ENCODE peak calls at places on chromosomes 13 and 19, in seven cellular contexts. One of them, this sample, is unnamed.

GRCh38 chr13:74026753-74027152 is 107.5 kb downstream of the KLF12 start:
- DNase-seq in HS-27A: no peak
- DNase-seq in T1000: no peak
- DNase-seq in A549: no peak
- DNase-seq in heart left ventricle: no peak
- DNase-seq in upper lobe of right lung: no peak
- DNase-seq in AG04450: no peak
- DNase-seq in this sample: peak

GRCh38 chr19:49499030-49499670 is 2.9 kb downstream of the RPS11 start:
- DNase-seq in upper lobe of right lung: no peak
- DNase-seq in HS-27A: no peak
- DNase-seq in A549: no peak
- DNase-seq in heart left ventricle: no peak
- DNase-seq in T1000: no peak
- DNase-seq in AG04450: no peak
- DNase-seq in this sample: no peak

GRCh38 chr19:49222528-49222927 is 64.9 kb downstream of the TRPM4 start:
- DNase-seq in A549: no peak
- DNase-seq in AG04450: no peak
- DNase-seq in upper lobe of right lung: no peak
- DNase-seq in heart left ventricle: no peak
- DNase-seq in T1000: no peak
- DNase-seq in HS-27A: no peak
- DNase-seq in this sample: no peak

GRCh38 chr13:28204690-28205443 is 66.5 kb downstream of the PAN3 start:
- DNase-seq in heart left ventricle: no peak
- DNase-seq in T1000: no peak
- DNase-seq in HS-27A: no peak
- DNase-seq in AG04450: no peak
- DNase-seq in upper lobe of right lung: no peak
- DNase-seq in A549: no peak
- DNase-seq in this sample: no peak

GRCh38 chr13:112234131-112234875 is 141.9 kb upstream of the SPACA7 start:
- DNase-seq in A549: no peak
- DNase-seq in AG04450: no peak
- DNase-seq in heart left ventricle: no peak
- DNase-seq in upper lobe of right lung: peak
- DNase-seq in HS-27A: no peak
- DNase-seq in T1000: no peak
- DNase-seq in this sample: no peak

GRCh38 chr19:19211499-19212432 is at the start of gene NCAN:
- DNase-seq in AG04450: no peak
- DNase-seq in upper lobe of right lung: no peak
- DNase-seq in HS-27A: no peak
- DNase-seq in A549: no peak
- DNase-seq in T1000: no peak
- DNase-seq in heart left ventricle: no peak
- DNase-seq in this sample: no peak

GRCh38 chr19:7191946-7192691 is 102.1 kb downstream of the INSR start:
- DNase-seq in A549: no peak
- DNase-seq in T1000: no peak
- DNase-seq in heart left ventricle: no peak
- DNase-seq in AG04450: no peak
- DNase-seq in upper lobe of right lung: no peak
- DNase-seq in HS-27A: no peak
- DNase-seq in this sample: no peak

GRCh38 chr13:24127116-24127631 is 33.3 kb upstream of the SPATA13 start:
- DNase-seq in AG04450: no peak
- DNase-seq in HS-27A: no peak
- DNase-seq in T1000: no peak
- DNase-seq in A549: peak
- DNase-seq in upper lobe of right lung: no peak
- DNase-seq in heart left ventricle: no peak
- DNase-seq in this sample: peak

GRCh38 chr13:39448831-39449230 is 154.2 kb downstream of the LHFPL6 start:
- DNase-seq in AG04450: no peak
- DNase-seq in HS-27A: no peak
- DNase-seq in upper lobe of right lung: no peak
- DNase-seq in A549: no peak
- DNase-seq in T1000: no peak
- DNase-seq in heart left ventricle: peak
- DNase-seq in this sample: no peak

GRCh38 chr13:27171244-27171829 is at the start of gene USP12:
- DNase-seq in AG04450: no peak
- DNase-seq in heart left ventricle: peak
- DNase-seq in upper lobe of right lung: peak
- DNase-seq in A549: no peak
- DNase-seq in HS-27A: no peak
- DNase-seq in T1000: peak
- DNase-seq in this sample: no peak

GRCh38 chr13:110293037-110293436 is 13.9 kb downstream of the COL4A1 start:
- DNase-seq in AG04450: no peak
- DNase-seq in heart left ventricle: no peak
- DNase-seq in A549: no peak
- DNase-seq in HS-27A: no peak
- DNase-seq in upper lobe of right lung: no peak
- DNase-seq in T1000: no peak
- DNase-seq in this sample: no peak

GRCh38 chr19:36688058-36688457 is 646 bp downstream of the ZNF567 start:
- DNase-seq in A549: no peak
- DNase-seq in HS-27A: no peak
- DNase-seq in upper lobe of right lung: no peak
- DNase-seq in heart left ventricle: no peak
- DNase-seq in T1000: no peak
- DNase-seq in AG04450: no peak
- DNase-seq in this sample: no peak

GRCh38 chr19:1238373-1239303 is 833 bp upstream of the CBARP start:
- DNase-seq in upper lobe of right lung: peak
- DNase-seq in T1000: no peak
- DNase-seq in A549: no peak
- DNase-seq in AG04450: no peak
- DNase-seq in HS-27A: no peak
- DNase-seq in heart left ventricle: no peak
- DNase-seq in this sample: no peak

GRCh38 chr19:3366761-3367571 is 583 bp downstream of the NFIC start:
- DNase-seq in HS-27A: no peak
- DNase-seq in A549: no peak
- DNase-seq in T1000: no peak
- DNase-seq in AG04450: no peak
- DNase-seq in upper lobe of right lung: peak
- DNase-seq in heart left ventricle: peak
- DNase-seq in this sample: peak

GRCh38 chr19:5213667-5214066 is 126.9 kb downstream of the PTPRS start:
- DNase-seq in HS-27A: no peak
- DNase-seq in A549: no peak
- DNase-seq in heart left ventricle: no peak
- DNase-seq in upper lobe of right lung: no peak
- DNase-seq in T1000: no peak
- DNase-seq in AG04450: no peak
- DNase-seq in this sample: no peak

GRCh38 chr13:25167775-25168174 is 4.3 kb downstream of the AMER2 start:
- DNase-seq in AG04450: no peak
- DNase-seq in HS-27A: no peak
- DNase-seq in A549: no peak
- DNase-seq in T1000: no peak
- DNase-seq in heart left ventricle: no peak
- DNase-seq in upper lobe of right lung: no peak
- DNase-seq in this sample: no peak

GRCh38 chr13:75518439-75519088 is 19.1 kb downstream of the COMMD6 start:
- DNase-seq in T1000: no peak
- DNase-seq in A549: no peak
- DNase-seq in heart left ventricle: no peak
- DNase-seq in HS-27A: no peak
- DNase-seq in AG04450: no peak
- DNase-seq in upper lobe of right lung: no peak
- DNase-seq in this sample: no peak

GRCh38 chr13:45658586-45659235 is 43.2 kb upstream of the ERICH6B start:
- DNase-seq in T1000: no peak
- DNase-seq in upper lobe of right lung: no peak
- DNase-seq in A549: no peak
- DNase-seq in AG04450: no peak
- DNase-seq in heart left ventricle: no peak
- DNase-seq in HS-27A: peak
- DNase-seq in this sample: peak

GRCh38 chr13:83883061-83883523 is 818 bp upstream of the SLITRK1 start:
- DNase-seq in HS-27A: no peak
- DNase-seq in A549: no peak
- DNase-seq in heart left ventricle: no peak
- DNase-seq in AG04450: no peak
- DNase-seq in upper lobe of right lung: no peak
- DNase-seq in T1000: no peak
- DNase-seq in this sample: no peak

GRCh38 chr13:114076329-114076761 is 56.1 kb downstream of the RASA3 start:
- DNase-seq in upper lobe of right lung: peak
- DNase-seq in heart left ventricle: peak
- DNase-seq in AG04450: no peak
- DNase-seq in A549: no peak
- DNase-seq in T1000: no peak
- DNase-seq in HS-27A: no peak
- DNase-seq in this sample: no peak

GRCh38 chr19:49766938-49767315 is at the start of gene AP2A1:
- DNase-seq in AG04450: no peak
- DNase-seq in heart left ventricle: no peak
- DNase-seq in HS-27A: no peak
- DNase-seq in upper lobe of right lung: no peak
- DNase-seq in T1000: no peak
- DNase-seq in A549: no peak
- DNase-seq in this sample: no peak

GRCh38 chr19:15288146-15288963 is 44.0 kb downstream of the BRD4 start:
- DNase-seq in heart left ventricle: no peak
- DNase-seq in AG04450: no peak
- DNase-seq in T1000: no peak
- DNase-seq in A549: no peak
- DNase-seq in upper lobe of right lung: no peak
- DNase-seq in HS-27A: no peak
- DNase-seq in this sample: peak

GRCh38 chr19:40416918-40417713 is 3.9 kb upstream of the PRX start:
- DNase-seq in heart left ventricle: peak
- DNase-seq in HS-27A: no peak
- DNase-seq in A549: peak
- DNase-seq in AG04450: no peak
- DNase-seq in T1000: no peak
- DNase-seq in upper lobe of right lung: no peak
- DNase-seq in this sample: no peak

This sample was measured in astrocyte of the spinal cord.